ENCODE peak calls at places on chromosomes 6 and 20, in four cellular contexts. O is A549, C is K562, X is GM12878. Y is an unnamed sample.

GRCh38 chr6:75752365-75752764 is 3.3 kb downstream of the MYO6 start:
- DNase-seq in C (no peak), O (no peak), X (no peak), Y (peak)

GRCh38 chr20:400451-401275 is 7.4 kb upstream of the RBCK1 start:
- DNase-seq in O (peak), C (peak), X (no peak), Y (no peak)

GRCh38 chr6:115811511-115811910 is 249.2 kb downstream of the FRK start:
- DNase-seq in X (no peak), C (no peak), O (no peak), Y (no peak)

GRCh38 chr6:56033451-56033850 is 158.1 kb upstream of the BMP5 start:
- DNase-seq in X (no peak), O (no peak), C (no peak), Y (no peak)

GRCh38 chr6:167803816-167804215 is 22.9 kb upstream of the AFDN start:
- DNase-seq in O (no peak), X (no peak), C (no peak), Y (no peak)

GRCh38 chr6:47079638-47080037 is 37.5 kb upstream of the ADGRF1 start:
- DNase-seq in X (no peak), O (no peak), C (no peak), Y (no peak)

GRCh38 chr6:56235245-56235644 is 12.1 kb downstream of the COL21A1 start:
- DNase-seq in O (no peak), X (no peak), C (no peak), Y (peak)

GRCh38 chr20:2879148-2879547 is 5.9 kb downstream of the PTPRA start:
- DNase-seq in O (no peak), C (no peak), X (no peak), Y (peak)

GRCh38 chr6:126174697-126175096 is 165.2 kb upstream of the CENPW start:
- DNase-seq in O (no peak), X (no peak), C (no peak), Y (no peak)

GRCh38 chr6:118410001-118410400 is 138.1 kb upstream of the PLN start:
- DNase-seq in O (no peak), X (no peak), C (no peak), Y (no peak)

GRCh38 chr6:12866422-12867029 is 150.0 kb downstream of the PHACTR1 start:
- DNase-seq in C (no peak), X (no peak), O (no peak), Y (no peak)

GRCh38 chr20:37220255-37220654 is 40.9 kb upstream of the MROH8 start:
- DNase-seq in O (no peak), C (no peak), X (no peak), Y (no peak)

GRCh38 chr20:634526-634925 is 18.5 kb downstream of the SRXN1 start:
- DNase-seq in O (no peak), C (no peak), X (no peak), Y (no peak)

GRCh38 chr20:48574383-48574782 is 253.4 kb downstream of the PREX1 start:
- DNase-seq in C (no peak), O (peak), X (no peak), Y (no peak)

GRCh38 chr6:119323926-119324325 is 25.6 kb downstream of the MAN1A1 start:
- DNase-seq in X (no peak), O (no peak), C (no peak), Y (peak)

GRCh38 chr20:39778847-39779641 is 816.9 kb downstream of the DHX35 start:
- DNase-seq in C (no peak), O (no peak), X (no peak), Y (no peak)

GRCh38 chr20:41380551-41381262 is 14.1 kb upstream of the EMILIN3 start:
- DNase-seq in O (no peak), C (no peak), X (no peak), Y (no peak)

GRCh38 chr6:1586256-1586655 is 23.5 kb upstream of the FOXC1 start:
- DNase-seq in X (no peak), O (no peak), C (no peak), Y (no peak)

GRCh38 chr6:52499026-52499425 is 77.8 kb downstream of the TRAM2 start:
- DNase-seq in C (no peak), O (no peak), X (no peak), Y (peak)

DNA sequence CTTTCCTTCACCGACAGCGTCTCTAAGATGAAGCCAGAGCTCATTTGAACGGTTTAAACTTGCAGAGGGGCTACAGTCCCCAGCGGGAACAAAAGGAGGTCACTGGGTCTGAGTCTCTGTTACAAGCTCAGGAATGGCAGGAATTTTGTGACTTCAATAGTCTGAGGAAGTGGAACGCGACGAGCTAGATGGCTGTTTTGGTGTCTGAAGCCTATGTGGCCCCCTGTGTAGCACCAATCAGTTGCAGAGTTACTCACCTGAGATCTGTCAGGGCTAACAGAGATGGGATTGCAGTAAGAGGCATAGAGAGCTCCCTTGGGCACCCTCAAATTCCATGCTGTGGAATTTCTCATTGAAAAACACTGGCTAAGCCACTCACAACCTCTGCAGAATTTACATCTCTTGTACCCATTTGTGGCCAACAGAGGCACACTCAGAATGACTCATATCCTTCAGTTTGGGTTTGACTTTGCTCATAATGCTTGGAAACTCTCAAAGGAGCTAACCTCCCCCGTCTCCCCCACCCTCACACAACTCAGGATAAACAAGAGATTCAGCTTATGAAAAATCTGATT is 7.1 kb upstream of the TCP11 start:
- DNase-seq in C (no peak), O (no peak), X (peak), Y (peak)
- H3K4me3 ChIP-seq in C (no peak), O (no peak), X (no peak), Y (no peak)

DNA sequence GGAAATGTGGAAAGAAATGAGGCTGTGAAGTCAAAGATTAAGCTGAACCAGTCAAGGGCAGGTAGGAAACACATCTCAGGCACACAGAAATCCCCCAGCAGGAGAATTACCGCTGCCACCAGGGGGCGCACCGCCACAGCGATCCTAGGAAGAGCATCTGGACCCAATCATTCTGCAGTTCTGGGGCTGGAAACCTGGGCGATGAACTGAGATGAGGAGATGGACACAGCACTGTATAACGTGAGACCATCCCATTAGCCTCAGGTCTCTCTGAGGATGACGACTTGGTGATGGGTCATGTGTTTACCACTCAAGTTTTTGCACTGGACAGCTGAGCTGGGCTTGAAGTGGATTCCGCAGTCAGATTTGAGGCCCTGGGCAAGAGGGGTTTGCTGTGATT is 6.4 kb upstream of the SLC24A3 start:
- DNase-seq in C (peak), O (peak), X (peak), Y (peak)
- TF ChIP-seq ELK1 in C (no peak), O (no peak), X (no peak), Y (no peak)

GRCh38 chr6:108263371-108263770 is 2.5 kb upstream of the SNX3 start:
- DNase-seq in X (no peak), O (no peak), C (no peak), Y (no peak)
- H3K4me3 ChIP-seq in X (no peak), O (no peak), C (no peak), Y (no peak)

GRCh38 chr20:13008761-13009681 is at the start of gene SPTLC3:
- DNase-seq in X (no peak), O (no peak), C (no peak), Y (peak)

GRCh38 chr20:13007596-13007995 is 1.2 kb upstream of the SPTLC3 start:
- DNase-seq in O (no peak), C (no peak), X (no peak), Y (no peak)

GRCh38 chr20:13012886-13013285 is 4.1 kb downstream of the SPTLC3 start:
- DNase-seq in C (no peak), X (no peak), O (no peak), Y (no peak)

GRCh38 chr20:13006825-13007224 is 1.9 kb upstream of the SPTLC3 start:
- DNase-seq in X (no peak), O (no peak), C (no peak), Y (peak)

GRCh38 chr20:13009682-13010406 is 1.1 kb downstream of the SPTLC3 start:
- DNase-seq in O (no peak), C (no peak), X (peak), Y (peak)
- TF ChIP-seq ELK1 in O (no peak), C (no peak), X (no peak), Y (no peak)

GRCh38 chr6:133446789-133447188 is 205.6 kb downstream of the EYA4 start:
- DNase-seq in X (no peak), C (no peak), O (no peak), Y (no peak)

DNA sequence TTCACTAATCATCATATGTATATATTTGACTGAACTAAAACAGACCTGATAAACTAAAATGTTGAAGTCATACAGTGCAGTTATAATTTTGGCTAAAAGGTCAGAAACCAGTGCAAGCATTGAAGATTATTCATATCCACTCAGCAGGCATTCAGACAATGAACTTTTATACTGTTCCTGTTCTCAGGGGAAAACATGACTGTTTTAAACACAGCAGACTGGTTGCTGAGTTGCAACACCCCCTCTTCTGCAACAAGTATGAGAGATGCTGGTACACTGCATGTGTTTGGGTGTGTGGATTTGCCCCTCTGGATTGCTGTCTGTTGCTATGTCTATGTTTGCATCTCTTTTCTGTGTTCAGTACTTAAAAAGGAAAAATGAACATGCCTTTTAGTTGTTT is 206.8 kb downstream of the EYA4 start:
- DNase-seq in C (no peak), X (no peak), O (no peak), Y (peak)
- H3K4me3 ChIP-seq in C (no peak), X (no peak), O (no peak), Y (no peak)

GRCh38 chr6:109783245-109783990 is 92.3 kb downstream of the FIG4 start:
- DNase-seq in X (no peak), C (peak), O (no peak), Y (peak)
- TF ChIP-seq ELK1 in X (no peak), C (no peak), O (no peak), Y (no peak)

DNA sequence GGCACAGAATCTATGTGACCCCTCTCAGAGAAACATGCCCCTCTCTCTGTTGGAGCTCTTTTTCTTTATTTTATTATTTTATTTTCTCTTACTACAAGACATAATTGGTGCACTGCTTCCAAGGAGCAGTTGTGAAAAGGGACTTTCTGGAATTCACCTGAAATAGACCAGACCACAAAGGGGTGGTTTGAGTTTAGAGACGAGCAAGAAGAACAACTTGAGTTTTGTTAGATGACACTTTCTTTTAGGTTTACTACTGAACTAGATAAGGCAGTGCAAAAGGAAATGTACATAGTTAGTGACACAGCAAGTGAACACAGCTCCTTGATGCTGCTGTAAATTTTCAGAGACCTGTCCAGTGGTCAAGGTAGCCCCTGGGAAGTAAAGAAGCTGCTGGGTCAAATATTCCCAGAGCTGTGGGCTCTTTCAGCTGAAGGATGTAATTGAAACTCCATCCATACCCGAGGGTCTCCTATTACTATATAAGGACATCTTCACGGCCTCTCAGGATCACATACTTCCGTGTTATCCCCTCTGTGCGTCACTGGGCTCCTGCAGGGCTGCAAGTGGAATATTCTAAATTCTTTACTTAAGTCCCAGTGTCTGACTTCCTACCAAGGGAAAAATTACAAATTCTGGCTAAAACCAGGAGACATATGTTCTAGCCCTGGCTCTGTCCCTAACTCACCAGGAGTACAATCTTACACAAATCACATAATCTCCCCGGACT is 69.1 kb upstream of the ADTRP start:
- DNase-seq in X (no peak), O (no peak), C (no peak), Y (peak)
- H3K4me3 ChIP-seq in X (no peak), O (no peak), C (no peak), Y (no peak)

GRCh38 chr20:13800728-13801134 is 15.9 kb downstream of the NDUFAF5 start:
- DNase-seq in O (no peak), C (no peak), X (no peak), Y (peak)
- TF ChIP-seq ELK1 in O (no peak), C (no peak), X (no peak), Y (no peak)

Y was measured in IMR-90.